ENCODE peak calls at places on chromosome 17, in ten cellular contexts. E is B cell; S is NCI-H1436; Q is effector CD4-positive, alpha-beta T cell; A is stimulated activated naive B cell treated with anti-CD40 and anti-IgM and Interleukin-4, amounts not matched to agents 10 μg/mL and 1 μg/mL and 100 μg/mL, for 72 hours; J is ovary; X is CD8-positive, alpha-beta T cell; T is ascending aorta; W is head of caudate nucleus; H is mucosa of gallbladder. D is an unnamed sample.

GRCh38 chr17:30812218-30813177 is 12.0 kb downstream of the CRLF3 start:
- DNase-seq in E (no peak), S (no peak), Q (no peak), A (no peak), J (no peak), X (no peak), T (no peak), W (no peak), H (no peak), D (peak)

GRCh38 chr17:6323626-6324356 is 111.1 kb downstream of the AIPL1 start:
- DNase-seq in E (no peak), S (peak), Q (no peak), A (no peak), J (no peak), X (no peak), T (no peak), W (no peak), H (no peak), D (peak)

GRCh38 chr17:75032896-75033294 is 13.9 kb downstream of the ATP5PD start:
- DNase-seq in E (peak), S (no peak), Q (no peak), A (no peak), J (peak), X (no peak), T (no peak), W (no peak), H (peak), D (no peak)

GRCh38 chr17:72691601-72692000 is 400.9 kb downstream of the SLC39A11 start:
- DNase-seq in E (no peak), S (no peak), Q (no peak), A (no peak), J (no peak), X (no peak), T (no peak), W (no peak), H (no peak), D (no peak)

GRCh38 chr17:36089888-36090836 is at the start of gene CCL3:
- DNase-seq in E (peak), S (no peak), Q (no peak), A (peak), J (no peak), X (no peak), T (no peak), W (peak), H (peak), D (no peak)

GRCh38 chr17:78739331-78739853 is 42.7 kb downstream of the CYTH1 start:
- DNase-seq in E (peak), S (no peak), Q (no peak), A (no peak), J (no peak), X (no peak), T (no peak), W (no peak), H (no peak), D (no peak)

GRCh38 chr17:9517396-9517795 is 58.2 kb downstream of the STX8 start:
- DNase-seq in E (no peak), S (no peak), Q (no peak), A (no peak), J (no peak), X (no peak), T (no peak), W (no peak), H (no peak), D (no peak)

GRCh38 chr17:39894681-39895376 is 23.6 kb downstream of the GSDMB start:
- DNase-seq in E (no peak), S (no peak), Q (no peak), A (no peak), J (no peak), X (no peak), T (no peak), W (no peak), H (no peak), D (no peak)